ENCODE peak calls at places on chromosomes 2 and 18, in eight cellular contexts. C is neural progenitor cell; F is BJ; Y is CD8-positive, alpha-beta T cell; A is foreskin fibroblast; M is thyroid gland; Q is heart left ventricle; B is psoas muscle. W is an unnamed sample.

GRCh38 chr18:11005528-11005927 is 143.8 kb downstream of the PIEZO2 start:
- DNase-seq in B (no peak), M (no peak), Q (no peak), Y (no peak), F (no peak), A (peak; percentile 61), C (peak; percentile 6), W (peak; percentile 61)

GRCh38 chr18:13289501-13290205 is 71.1 kb downstream of the LDLRAD4 start:
- DNase-seq in A (no peak), F (no peak), B (no peak), C (no peak), M (no peak), Y (no peak), Q (peak; percentile 50), W (no peak)

GRCh38 chr2:96856776-96857673 is 791 bp downstream of the ANKRD39 start:
- DNase-seq in B (peak; percentile 43), Q (no peak), Y (peak; percentile 38), A (no peak), F (no peak), C (peak; percentile 44), M (peak; percentile 32), W (no peak)

GRCh38 chr18:36655894-36656293 is 172.9 kb downstream of the TPGS2 start:
- DNase-seq in B (no peak), F (no peak), A (no peak), C (peak; percentile 16), Q (no peak), Y (no peak), M (no peak), W (no peak)

GRCh38 chr2:95053543-95053942 is 28.0 kb downstream of the MAL start:
- DNase-seq in Y (peak; percentile 30), A (no peak), C (no peak), B (peak; percentile 8), F (no peak), Q (no peak), M (peak; percentile 49), W (no peak)

GRCh38 chr2:231803739-231804138 is 17.5 kb downstream of the COPS7B start:
- DNase-seq in Q (no peak), F (no peak), B (no peak), A (no peak), Y (no peak), C (no peak), M (no peak), W (no peak)

GRCh38 chr2:78614747-78615146 is 410.8 kb upstream of the REG3G start:
- DNase-seq in F (no peak), M (no peak), C (no peak), Q (no peak), A (no peak), B (no peak), Y (no peak), W (no peak)

GRCh38 chr18:10515456-10515855 is 10.4 kb upstream of the NAPG start:
- DNase-seq in Y (no peak), M (no peak), B (no peak), C (no peak), Q (no peak), A (no peak), F (no peak), W (no peak)

GRCh38 chr18:27887711-27888495 is 289.0 kb downstream of the CDH2 start:
- DNase-seq in B (no peak), M (no peak), F (no peak), A (no peak), Y (no peak), Q (no peak), C (no peak), W (no peak)

GRCh38 chr2:15642334-15643208 is 50.9 kb downstream of the DDX1 start:
- DNase-seq in B (no peak), C (no peak), F (no peak), M (peak; percentile 54), Q (no peak), A (no peak), Y (no peak), W (no peak)

GRCh38 chr18:8987250-8987649 is 115.2 kb upstream of the NDUFV2 start:
- DNase-seq in Y (no peak), B (no peak), M (no peak), Q (no peak), C (no peak), A (no peak), F (no peak), W (peak; percentile 76)

GRCh38 chr2:36626756-36627155 is 28.8 kb upstream of the FEZ2 start:
- DNase-seq in C (no peak), F (no peak), B (no peak), A (no peak), M (no peak), Y (no peak), Q (no peak), W (no peak)

GRCh38 chr2:1556776-1557466 is 143.7 kb downstream of the TPO start:
- DNase-seq in B (no peak), A (peak; percentile 93), C (no peak), Y (no peak), Q (no peak), M (peak; percentile 86), F (no peak), W (peak; percentile 25)

GRCh38 chr2:72032481-72033041 is 115.1 kb downstream of the CYP26B1 start:
- DNase-seq in C (no peak), Y (no peak), Q (no peak), M (no peak), A (no peak), B (no peak), F (no peak), W (no peak)

GRCh38 chr18:5546660-5547059 is 2.9 kb upstream of the EPB41L3 start:
- DNase-seq in B (no peak), F (no peak), Q (no peak), Y (no peak), A (no peak), C (peak; percentile 72), M (no peak), W (no peak)

GRCh38 chr18:5543854-5544389 is at the start of gene EPB41L3:
- DNase-seq in Y (no peak), A (no peak), C (peak; percentile 55), Q (peak; percentile 51), F (no peak), B (peak; percentile 70), M (peak; percentile 14), W (peak; percentile 76)

GRCh38 chr18:5543036-5543671 is 643 bp downstream of the EPB41L3 start:
- DNase-seq in C (peak; percentile 70), Y (no peak), A (no peak), Q (no peak), M (no peak), F (no peak), B (peak; percentile 55), W (peak; percentile 18)

GRCh38 chr18:5538541-5538940 is 5.3 kb downstream of the EPB41L3 start:
- DNase-seq in Y (no peak), B (no peak), F (no peak), C (peak; percentile 48), Q (no peak), A (no peak), M (no peak), W (no peak)

GRCh38 chr18:5542393-5543035 is 1.3 kb downstream of the EPB41L3 start:
- DNase-seq in C (peak; percentile 51), A (no peak), B (peak; percentile 51), Y (no peak), Q (peak; percentile 35), M (no peak), F (no peak), W (no peak)
- H3K4me3 ChIP-seq in C (peak overlapping the region; percentile 78), A (peak overlapping the region; percentile 57), B (peak overlapping the region; percentile 65), Y (no peak overlapping the region), Q (peak overlapping the region; percentile 58), M (peak overlapping the region; percentile 40), F (peak overlapping the region; percentile 56), W (peak overlapping the region; percentile 52)

GRCh38 chr18:51946946-51947345 is 393.1 kb upstream of the DCC start:
- DNase-seq in A (no peak), F (no peak), Y (no peak), C (no peak), B (no peak), M (no peak), Q (no peak), W (no peak)

GRCh38 chr18:51953521-51953920 is 386.5 kb upstream of the DCC start:
- DNase-seq in B (no peak), Y (no peak), A (no peak), M (no peak), C (no peak), Q (no peak), F (no peak), W (no peak)

GRCh38 chr18:51957001-51957400 is 383.0 kb upstream of the DCC start:
- DNase-seq in A (no peak), F (no peak), B (no peak), Q (no peak), C (no peak), M (no peak), Y (no peak), W (no peak)

GRCh38 chr18:51955136-51955535 is 384.9 kb upstream of the DCC start:
- DNase-seq in B (no peak), Y (no peak), Q (no peak), M (no peak), C (no peak), A (no peak), F (no peak), W (no peak)

DNA sequence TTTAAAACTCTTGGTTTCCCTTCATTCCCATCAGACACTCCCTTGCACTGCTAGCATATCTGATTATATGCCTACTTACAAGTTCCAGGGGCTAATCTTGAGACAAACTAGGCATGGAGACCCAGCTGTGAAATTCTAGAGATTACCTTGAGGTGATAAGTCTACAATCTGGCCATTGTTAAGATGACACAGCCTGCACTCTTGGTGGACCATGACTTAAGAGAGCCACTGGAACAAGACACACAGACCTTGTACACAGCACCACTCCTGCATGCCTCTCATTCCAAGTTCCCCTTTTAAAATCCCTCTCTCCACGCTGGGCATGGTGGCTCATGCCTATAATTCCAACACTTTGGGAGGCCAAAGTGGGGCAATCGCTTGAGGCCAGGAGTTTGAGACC is 387.2 kb upstream of the DCC start:
- DNase-seq in C (no peak), A (no peak), B (no peak), F (no peak), Q (no peak), M (no peak), Y (no peak), W (no peak)
- H3K4me3 ChIP-seq in C (no peak overlapping the region), A (no peak overlapping the region), B (no peak overlapping the region), F (no peak overlapping the region), Q (no peak overlapping the region), M (no peak overlapping the region), Y (no peak overlapping the region), W (no peak overlapping the region)

DNA sequence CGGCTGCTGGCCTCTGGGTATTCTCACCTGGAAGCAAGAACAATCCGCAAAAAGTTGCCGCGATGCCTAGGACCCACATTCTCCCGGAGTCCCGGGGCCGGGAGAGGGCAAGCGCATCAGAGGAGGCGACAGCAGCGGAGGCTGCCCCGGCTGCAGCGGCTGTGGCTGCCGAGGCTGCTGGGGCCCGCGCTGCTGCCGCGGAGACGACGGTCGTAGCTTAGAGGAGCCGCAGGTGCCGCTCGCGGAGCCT is 226 bp downstream of the LYPD1 start:
- DNase-seq in A (no peak), B (no peak), Q (no peak), Y (no peak), M (no peak), C (peak; percentile 84), F (no peak), W (no peak)
- H3K4me3 ChIP-seq in A (peak overlapping the region; percentile 51), B (peak overlapping the region; percentile 59), Q (peak overlapping the region; percentile 53), Y (no peak overlapping the region), M (peak overlapping the region; percentile 31), C (peak overlapping the region; percentile 65), F (peak overlapping the region; percentile 43), W (peak overlapping the region; percentile 55)

DNA sequence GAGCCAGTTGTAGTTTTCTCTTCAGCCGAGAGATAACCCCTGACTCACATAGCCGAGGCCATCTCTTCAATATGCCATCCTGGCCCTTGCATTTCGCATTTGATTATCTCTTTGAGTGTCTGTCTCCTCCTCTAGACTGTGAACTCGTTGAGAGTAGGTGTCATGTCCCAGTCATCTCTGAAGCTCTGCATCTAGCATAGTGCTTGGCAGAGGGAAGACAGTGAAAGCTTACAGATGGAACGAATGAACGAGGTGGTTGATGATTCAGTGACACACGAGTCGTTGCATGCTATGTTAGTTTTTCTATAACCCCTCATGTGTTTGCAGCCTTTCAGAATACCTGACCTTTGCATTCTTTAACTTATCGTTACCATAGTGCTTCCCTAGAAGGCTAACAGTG is 59.9 kb upstream of the CYRIA start:
- DNase-seq in A (no peak), Q (no peak), M (no peak), C (no peak), Y (no peak), B (no peak), F (no peak), W (no peak)
- H3K4me3 ChIP-seq in A (no peak overlapping the region), Q (no peak overlapping the region), M (no peak overlapping the region), C (no peak overlapping the region), Y (no peak overlapping the region), B (no peak overlapping the region), F (no peak overlapping the region), W (no peak overlapping the region)

W was measured in pancreas.